ENCODE peak calls at places on chromosomes 3 and 15, in seven cellular contexts. Y, O, S, W, A, C and U are unnamed samples.

GRCh38 chr15:60840703-60841411 is 361.9 kb upstream of the ICE2 start:
- DNase-seq in Y (no peak), O (no peak), S (no peak), W (no peak), A (no peak), C (no peak), U (no peak)

GRCh38 chr3:31625358-31625757 is 92.6 kb downstream of the STT3B start:
- DNase-seq in Y (no peak), O (no peak), S (no peak), W (no peak), A (no peak), C (no peak), U (no peak)

GRCh38 chr15:50883903-50884302 is 24.6 kb upstream of the AP4E1 start:
- DNase-seq in Y (no peak), O (peak), S (peak), W (no peak), A (no peak), C (no peak), U (no peak)

GRCh38 chr15:38819343-38819858 is 254.8 kb upstream of the RASGRP1 start:
- DNase-seq in Y (no peak), O (no peak), S (no peak), W (no peak), A (no peak), C (no peak), U (no peak)

GRCh38 chr3:51099794-51100542 is 285.1 kb upstream of the MANF start:
- DNase-seq in Y (peak), O (peak), S (peak), W (peak), A (peak), C (peak), U (peak)

GRCh38 chr15:46961795-46962194 is 755.5 kb upstream of the SEMA6D start:
- DNase-seq in Y (no peak), O (no peak), S (no peak), W (no peak), A (no peak), C (no peak), U (no peak)

GRCh38 chr3:177836671-177837070 is 639.4 kb upstream of the TBL1XR1 start:
- DNase-seq in Y (no peak), O (peak), S (peak), W (no peak), A (no peak), C (no peak), U (no peak)

GRCh38 chr15:66131831-66132230 is 121.7 kb downstream of the MEGF11 start:
- DNase-seq in Y (no peak), O (no peak), S (no peak), W (no peak), A (no peak), C (no peak), U (no peak)

GRCh38 chr15:100914876-100915275 is 4.3 kb upstream of the LRRK1 start:
- DNase-seq in Y (no peak), O (peak), S (no peak), W (no peak), A (no peak), C (no peak), U (no peak)

GRCh38 chr3:111803123-111803593 is 55.9 kb upstream of the PHLDB2 start:
- DNase-seq in Y (no peak), O (peak), S (peak), W (peak), A (peak), C (no peak), U (peak)

GRCh38 chr3:184155644-184156521 is 706 bp downstream of the DVL3 start:
- DNase-seq in Y (peak), O (peak), S (peak), W (no peak), A (peak), C (peak), U (peak)

GRCh38 chr15:91017716-91018115 is 4.7 kb downstream of the VPS33B start:
- DNase-seq in Y (no peak), O (no peak), S (no peak), W (no peak), A (no peak), C (no peak), U (no peak)

GRCh38 chr3:30347679-30348216 is 258.7 kb upstream of the TGFBR2 start:
- DNase-seq in Y (no peak), O (peak), S (peak), W (peak), A (no peak), C (no peak), U (no peak)

GRCh38 chr3:54892168-54892567 is 35.7 kb downstream of the LRTM1 start:
- DNase-seq in Y (no peak), O (no peak), S (no peak), W (no peak), A (no peak), C (no peak), U (no peak)
- TF ChIP-seq CTCF in Y (no peak), O (no peak), S (no peak), W (no peak), A (no peak), C (no peak), U (no peak)

GRCh38 chr3:155748611-155749365 is 3.9 kb upstream of the PLCH1 start:
- DNase-seq in Y (no peak), O (no peak), S (peak), W (no peak), A (no peak), C (no peak), U (no peak)

GRCh38 chr3:155747867-155748266 is 3.0 kb upstream of the PLCH1 start:
- DNase-seq in Y (no peak), O (no peak), S (no peak), W (no peak), A (no peak), C (no peak), U (no peak)

GRCh38 chr3:155747286-155747685 is 2.4 kb upstream of the PLCH1 start:
- DNase-seq in Y (no peak), O (no peak), S (no peak), W (no peak), A (no peak), C (no peak), U (no peak)

DNA sequence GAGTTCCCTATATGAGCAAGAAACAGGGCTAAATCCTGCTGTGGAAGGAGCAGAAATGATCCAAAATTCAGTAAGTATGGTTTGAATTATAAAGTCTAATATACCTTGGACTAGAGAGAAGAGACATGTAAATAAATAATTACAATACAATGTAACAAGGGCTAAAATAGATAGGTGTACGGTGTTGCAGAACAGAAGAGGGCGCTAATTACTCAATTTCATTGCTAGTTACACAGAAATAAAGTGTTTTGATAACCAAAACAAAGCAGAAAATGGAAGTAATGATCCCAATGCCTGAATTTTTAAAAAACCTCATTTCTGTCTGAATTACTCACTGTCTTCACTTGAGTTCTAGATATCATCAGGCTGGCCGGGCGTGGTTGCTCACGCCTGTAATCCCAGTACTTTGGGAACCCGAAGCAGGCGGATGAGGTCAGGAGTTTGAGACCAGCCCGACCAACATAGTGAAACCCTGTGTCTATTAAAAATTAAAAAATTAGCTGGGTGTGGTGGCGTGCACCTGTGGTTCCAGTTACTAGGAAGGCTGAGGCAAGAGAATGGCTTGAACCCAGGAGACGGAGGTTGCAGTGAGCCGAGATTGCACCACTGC is 8.3 kb upstream of the PLCH1 start:
- DNase-seq in Y (no peak), O (peak), S (peak), W (no peak), A (no peak), C (no peak), U (no peak)
- TF ChIP-seq CTCF in Y (peak), O (peak), S (peak), W (peak), A (peak), C (peak), U (peak)

GRCh38 chr15:93800805-93801204 is 430.6 kb upstream of the MCTP2 start:
- DNase-seq in Y (no peak), O (no peak), S (no peak), W (no peak), A (no peak), C (no peak), U (no peak)
- TF ChIP-seq CTCF in Y (no peak), O (no peak), S (no peak), W (no peak), A (no peak), C (no peak), U (no peak)

GRCh38 chr3:44674211-44674610 is 25.7 kb downstream of the ZNF35 start:
- DNase-seq in Y (no peak), O (no peak), S (peak), W (no peak), A (no peak), C (no peak), U (no peak)

GRCh38 chr3:44680921-44681455 is 31.5 kb upstream of the ZNF502 start:
- DNase-seq in Y (no peak), O (no peak), S (no peak), W (no peak), A (no peak), C (no peak), U (no peak)

GRCh38 chr3:44682182-44682896 is 30.1 kb upstream of the ZNF502 start:
- DNase-seq in Y (no peak), O (no peak), S (peak), W (peak), A (no peak), C (no peak), U (no peak)

DNA sequence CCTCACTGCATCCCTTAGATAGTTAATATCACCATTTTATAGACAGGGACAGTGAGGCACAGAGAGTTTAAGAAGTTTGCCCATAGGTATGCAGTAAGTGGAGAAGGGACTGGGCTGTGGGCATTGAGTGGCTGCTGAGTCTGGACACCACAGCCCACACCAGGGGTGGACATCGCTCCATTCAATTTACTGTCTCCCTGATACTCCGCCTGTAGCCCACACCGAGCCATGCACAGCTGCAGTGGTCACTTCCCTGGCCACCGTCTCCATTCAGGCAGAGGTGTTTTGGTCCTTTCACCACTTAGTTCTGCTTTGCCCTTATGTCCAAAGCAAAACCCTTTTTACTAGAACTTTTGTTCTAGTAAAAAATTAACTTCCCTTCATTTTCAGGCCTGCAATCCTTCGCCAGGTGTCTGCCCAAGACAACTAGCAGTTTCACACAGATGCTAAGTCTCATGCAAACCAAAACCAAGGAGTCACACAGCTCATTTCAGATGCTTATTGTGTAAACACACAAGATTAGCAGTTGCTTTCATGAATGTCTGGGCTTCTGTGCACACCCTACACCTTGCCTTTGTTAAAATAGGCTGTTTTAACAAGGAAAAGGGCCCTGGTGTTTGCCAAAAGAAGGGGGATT is 30.1 kb downstream of the ZNF35 start:
- DNase-seq in Y (no peak), O (no peak), S (no peak), W (no peak), A (no peak), C (no peak), U (no peak)
- TF ChIP-seq CTCF in Y (no peak), O (no peak), S (no peak), W (no peak), A (no peak), C (no peak), U (no peak)

DNA sequence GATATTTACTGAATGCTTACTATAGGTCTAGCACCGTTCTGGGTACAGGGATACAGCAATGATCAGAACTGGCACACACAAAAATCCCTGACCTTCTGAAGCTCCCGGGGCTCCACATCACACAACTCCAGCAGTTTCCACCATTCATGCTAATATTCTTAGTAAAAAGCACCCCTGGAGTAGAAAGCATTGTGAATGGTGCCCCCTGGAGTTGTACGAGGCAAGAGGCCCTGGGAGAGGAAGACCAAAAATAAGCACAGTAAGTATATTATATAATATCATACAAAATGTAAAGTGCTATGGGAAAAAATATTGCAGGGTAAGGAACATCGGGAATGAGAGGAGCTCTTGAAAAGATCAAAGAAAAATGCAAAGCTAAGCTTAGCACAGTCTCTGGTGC is 790 bp upstream of the SRGAP3 start:
- DNase-seq in Y (no peak), O (no peak), S (no peak), W (no peak), A (no peak), C (no peak), U (no peak)
- TF ChIP-seq CTCF in Y (no peak), O (peak), S (no peak), W (no peak), A (no peak), C (no peak), U (no peak)